ENCODE peak calls at places on chromosomes 5 and 9, in six cellular contexts. X is HCT116, D is GM12878, C is SK-N-SH, K is HepG2, Z is H1. N is an unnamed sample.

GRCh38 chr5:130277002-130277401 is 372.7 kb downstream of the CHSY3 start:
- DNase-seq in X (no peak), D (no peak), C (no peak), K (no peak), Z (no peak), N (no peak)

GRCh38 chr9:100598641-100599145 is 20.8 kb downstream of the CAVIN4 start:
- DNase-seq in X (peak), D (no peak), C (peak), K (peak), Z (peak), N (peak)

GRCh38 chr5:134365604-134366003 is 1.4 kb downstream of the CDKL3 start:
- DNase-seq in X (no peak), D (no peak), C (no peak), K (no peak), Z (no peak), N (no peak)

GRCh38 chr5:37437716-37438115 is 58.6 kb downstream of the WDR70 start:
- DNase-seq in X (no peak), D (no peak), C (no peak), K (no peak), Z (no peak), N (no peak)

GRCh38 chr9:69173891-69174644 is at the start of gene TJP2:
- DNase-seq in X (no peak), D (no peak), C (peak), K (peak), Z (peak), N (peak)

GRCh38 chr9:116494815-116495634 is 192.1 kb upstream of the TRIM32 start:
- DNase-seq in X (peak), D (no peak), C (no peak), K (peak), Z (peak), N (peak)

GRCh38 chr5:107486489-107486888 is 184.2 kb downstream of the EFNA5 start:
- DNase-seq in X (peak), D (peak), C (no peak), K (no peak), Z (no peak), N (no peak)

GRCh38 chr5:43134019-43134418 is 13.3 kb downstream of the ZNF131 start:
- DNase-seq in X (no peak), D (no peak), C (no peak), K (no peak), Z (no peak), N (no peak)

GRCh38 chr9:23543420-23543819 is 282.6 kb downstream of the ELAVL2 start:
- DNase-seq in X (no peak), D (no peak), C (no peak), K (no peak), Z (no peak), N (no peak)

GRCh38 chr5:6812800-6813731 is 99.8 kb downstream of the TENT4A start:
- DNase-seq in X (no peak), D (no peak), C (no peak), K (no peak), Z (no peak), N (no peak)

GRCh38 chr5:150343994-150344393 is 13.5 kb upstream of the TCOF1 start:
- DNase-seq in X (no peak), D (no peak), C (no peak), K (no peak), Z (no peak), N (no peak)

GRCh38 chr9:113602126-113603119 is 138.9 kb downstream of the RGS3 start:
- DNase-seq in X (peak), D (no peak), C (peak), K (peak), Z (peak), N (no peak)

GRCh38 chr5:86929123-86929766 is 311.5 kb downstream of the COX7C start:
- DNase-seq in X (no peak), D (no peak), C (no peak), K (no peak), Z (peak), N (no peak)

GRCh38 chr5:139788294-139788875 is 7.2 kb upstream of the PSD2 start:
- DNase-seq in X (no peak), D (no peak), C (no peak), K (no peak), Z (peak), N (no peak)

GRCh38 chr5:140549237-140550144 is 2.0 kb downstream of the EIF4EBP3 start:
- DNase-seq in X (no peak), D (no peak), C (peak), K (no peak), Z (peak), N (no peak)

GRCh38 chr5:53766683-53767082 is 206.2 kb downstream of the NDUFS4 start:
- DNase-seq in X (no peak), D (no peak), C (no peak), K (peak), Z (no peak), N (no peak)

GRCh38 chr5:38831909-38832308 is 13.9 kb upstream of the OSMR start:
- DNase-seq in X (no peak), D (no peak), C (peak), K (peak), Z (no peak), N (peak)

GRCh38 chr5:111461261-111461671 is 51.1 kb downstream of the STARD4 start:
- DNase-seq in X (no peak), D (no peak), C (peak), K (no peak), Z (peak), N (peak)

GRCh38 chr9:138080979-138081378 is 203.4 kb downstream of the CACNA1B start:
- DNase-seq in X (no peak), D (no peak), C (peak), K (no peak), Z (no peak), N (no peak)

GRCh38 chr9:21015122-21015815 is 16.2 kb downstream of the HACD4 start:
- DNase-seq in X (no peak), D (no peak), C (no peak), K (no peak), Z (no peak), N (no peak)

GRCh38 chr5:174448662-174449061 is 275.7 kb upstream of the MSX2 start:
- DNase-seq in X (no peak), D (no peak), C (no peak), K (no peak), Z (no peak), N (no peak)

GRCh38 chr5:78377056-78377717 is 16.8 kb downstream of the SCAMP1 start:
- DNase-seq in X (no peak), D (no peak), C (no peak), K (no peak), Z (no peak), N (no peak)

GRCh38 chr9:3508531-3509374 is 17.0 kb downstream of the RFX3 start:
- DNase-seq in X (no peak), D (no peak), C (no peak), K (no peak), Z (no peak), N (no peak)
- TF ChIP-seq JUND in X (no peak), D (no peak), C (no peak), K (no peak), Z (no peak), N (no peak)

DNA sequence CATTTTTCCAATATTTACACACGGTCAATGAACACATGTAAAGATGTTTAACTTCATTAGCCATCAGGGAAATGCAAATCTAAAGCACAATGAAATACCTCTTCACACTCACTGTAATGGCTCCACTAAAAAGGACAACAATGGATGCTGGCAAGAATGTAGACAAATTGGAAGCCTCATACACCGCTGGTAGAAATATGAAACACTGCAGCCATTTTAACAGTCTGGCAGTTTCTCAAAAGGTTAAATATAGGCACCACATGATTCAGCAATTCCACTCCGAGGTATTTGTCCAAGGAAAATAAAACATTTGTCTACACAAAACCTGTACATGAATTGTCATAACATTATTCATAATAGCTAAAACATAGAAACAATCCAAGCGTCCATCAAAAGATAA is 20.0 kb downstream of the RNF145 start:
- DNase-seq in X (no peak), D (no peak), C (no peak), K (no peak), Z (no peak), N (no peak)
- TF ChIP-seq JUND in X (no peak), D (no peak), C (no peak), K (no peak), Z (no peak), N (no peak)

DNA sequence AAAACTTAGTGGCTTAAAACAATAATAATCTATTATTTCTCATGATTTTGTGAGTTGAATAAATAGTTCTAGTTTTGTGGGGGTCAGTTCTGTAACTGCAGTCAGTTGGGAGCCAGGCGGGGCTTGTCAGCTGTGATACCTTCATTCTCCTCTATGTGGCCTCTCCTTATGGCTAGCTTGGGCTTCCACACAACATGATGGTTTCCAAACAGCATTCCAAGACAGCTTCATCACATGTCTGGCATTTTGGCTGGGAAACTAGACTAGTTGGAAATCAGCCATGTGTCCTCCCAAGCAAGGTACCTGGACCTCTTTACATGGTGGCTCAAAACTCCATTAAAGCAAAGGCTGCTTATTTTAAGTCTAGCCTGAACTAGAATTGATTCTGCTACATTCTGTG is 61.4 kb upstream of the RANBP3L start:
- DNase-seq in X (no peak), D (no peak), C (no peak), K (no peak), Z (no peak), N (peak)
- TF ChIP-seq JUND in X (no peak), D (no peak), C (no peak), K (no peak), Z (no peak), N (no peak)

GRCh38 chr5:72109051-72109411 is 1.8 kb downstream of the MAP1B start:
- DNase-seq in X (no peak), D (no peak), C (no peak), K (no peak), Z (no peak), N (no peak)

GRCh38 chr5:72106922-72107873 is at the start of gene MAP1B:
- DNase-seq in X (no peak), D (no peak), C (peak), K (peak), Z (peak), N (peak)

GRCh38 chr5:72109625-72110024 is 2.4 kb downstream of the MAP1B start:
- DNase-seq in X (no peak), D (no peak), C (peak), K (no peak), Z (no peak), N (peak)

GRCh38 chr5:72108200-72109050 is 1.1 kb downstream of the MAP1B start:
- DNase-seq in X (no peak), D (no peak), C (peak), K (peak), Z (peak), N (no peak)

GRCh38 chr5:72107874-72108199 is 562 bp downstream of the MAP1B start:
- DNase-seq in X (no peak), D (no peak), C (no peak), K (no peak), Z (peak), N (no peak)
- TF ChIP-seq JUND in X (no peak), D (no peak), C (no peak), K (no peak), Z (no peak), N (no peak)

GRCh38 chr9:91681461-91682305 is 258.1 kb upstream of the NFIL3 start:
- DNase-seq in X (peak), D (no peak), C (peak), K (peak), Z (peak), N (no peak)
- TF ChIP-seq JUND in X (no peak), D (no peak), C (no peak), K (no peak), Z (no peak), N (no peak)

DNA sequence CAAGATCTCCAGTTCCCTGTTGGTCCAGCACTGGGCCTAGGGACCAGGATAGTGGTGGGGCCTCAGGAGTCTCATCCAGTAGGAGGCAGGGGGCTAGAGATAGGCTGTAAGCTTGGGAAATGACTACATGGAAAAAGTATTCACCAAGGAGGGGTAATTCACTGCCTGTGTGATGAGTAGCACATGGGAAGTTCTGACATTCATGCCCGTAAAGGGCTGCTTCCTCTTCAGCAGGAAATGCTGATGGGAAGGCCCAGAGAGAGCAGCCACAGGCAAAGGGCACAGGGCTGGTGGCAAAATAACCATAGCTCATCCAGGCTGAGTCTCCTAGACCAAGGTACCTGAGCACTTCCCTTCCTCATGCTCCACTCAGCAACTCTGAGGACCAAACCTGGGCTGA is 23.1 kb upstream of the FRRS1L start:
- DNase-seq in X (no peak), D (no peak), C (no peak), K (no peak), Z (no peak), N (no peak)
- TF ChIP-seq JUND in X (no peak), D (no peak), C (no peak), K (no peak), Z (no peak), N (no peak)